ENCODE peak calls at places on chromosomes 12 and 14, in four cellular contexts. N, V, F and B are unnamed samples.

GRCh38 chr12:101855364-101855884 is 22.0 kb upstream of the DRAM1 start:
- DNase-seq in V (peak), F (no peak), N (peak), B (no peak)

GRCh38 chr12:86787419-86787818 is 531.2 kb upstream of the MGAT4C start:
- DNase-seq in V (no peak), N (no peak), F (no peak), B (no peak)

GRCh38 chr12:80033457-80033856 is 65.9 kb upstream of the OTOGL start:
- DNase-seq in V (peak), F (no peak), N (peak), B (no peak)

GRCh38 chr12:124684496-124684895 is 117.1 kb upstream of the NCOR2 start:
- DNase-seq in N (peak), F (no peak), V (peak), B (peak)

GRCh38 chr12:18250313-18250916 is 10.9 kb upstream of the PIK3C2G start:
- DNase-seq in F (no peak), V (peak), N (peak), B (peak)

GRCh38 chr12:42504049-42504448 is 85.5 kb downstream of the PRICKLE1 start:
- DNase-seq in V (peak), N (peak), F (no peak), B (no peak)

GRCh38 chr12:130357729-130358330 is 20.1 kb downstream of the PIWIL1 start:
- DNase-seq in V (no peak), N (no peak), F (no peak), B (peak)

GRCh38 chr12:21831671-21832357 is 57.3 kb upstream of the KCNJ8 start:
- DNase-seq in V (no peak), F (no peak), N (peak), B (no peak)

GRCh38 chr12:7061596-7061995 is 1.1 kb downstream of the C1S start:
- DNase-seq in F (no peak), N (no peak), V (no peak), B (no peak)

GRCh38 chr14:101120636-101121398 is 217.3 kb upstream of the RTL1 start:
- DNase-seq in F (peak), V (no peak), N (no peak), B (peak)

GRCh38 chr14:70755655-70756054 is 53.7 kb downstream of the MAP3K9 start:
- DNase-seq in F (no peak), N (no peak), V (no peak), B (no peak)

GRCh38 chr12:92844147-92844763 is 84.8 kb downstream of the EEA1 start:
- DNase-seq in N (peak), F (no peak), V (no peak), B (no peak)

GRCh38 chr14:24542346-24542936 is 33.6 kb downstream of the CTSG start:
- DNase-seq in V (no peak), N (peak), F (no peak), B (no peak)

GRCh38 chr12:45669093-45669492 is 60.4 kb upstream of the ARID2 start:
- DNase-seq in F (no peak), V (peak), N (peak), B (no peak)

GRCh38 chr12:39736406-39736805 is 116.8 kb upstream of the ABCD2 start:
- DNase-seq in V (no peak), N (no peak), F (no peak), B (no peak)

GRCh38 chr12:4118601-4119156 is 154.9 kb upstream of the CCND2 start:
- DNase-seq in F (peak), N (no peak), V (no peak), B (no peak)

GRCh38 chr14:63677891-63678379 is 36.3 kb upstream of the WDR89 start:
- DNase-seq in V (peak), N (peak), F (no peak), B (peak)

GRCh38 chr12:14256555-14257169 is 108.8 kb upstream of the ATF7IP start:
- DNase-seq in F (peak), N (peak), V (peak), B (peak)

GRCh38 chr12:111754671-111755070 is 12.1 kb upstream of the ALDH2 start:
- DNase-seq in V (no peak), N (no peak), F (no peak), B (no peak)

GRCh38 chr14:74512431-74512830 is 18.9 kb downstream of the ISCA2 start:
- DNase-seq in N (no peak), V (no peak), F (peak), B (no peak)

GRCh38 chr14:35001624-35002023 is 18.8 kb downstream of the SRP54 start:
- DNase-seq in N (no peak), F (no peak), V (no peak), B (no peak)

GRCh38 chr14:106488293-106488692 is 961.9 kb downstream of the TMEM121 start:
- DNase-seq in V (no peak), N (no peak), F (no peak), B (no peak)

GRCh38 chr12:95633049-95633545 is 81.8 kb upstream of the USP44 start:
- DNase-seq in V (peak), F (no peak), N (peak), B (peak)

GRCh38 chr12:48998497-48999353 is 450 bp downstream of the DDN start:
- DNase-seq in V (peak), F (peak), N (peak), B (peak)

GRCh38 chr12:29073631-29074239 is 75.3 kb upstream of the FAR2 start:
- DNase-seq in N (peak), V (peak), F (no peak), B (peak)

GRCh38 chr12:100827901-100828520 is 33.4 kb downstream of the ANO4 start:
- DNase-seq in N (peak), V (peak), F (no peak), B (peak)

DNA sequence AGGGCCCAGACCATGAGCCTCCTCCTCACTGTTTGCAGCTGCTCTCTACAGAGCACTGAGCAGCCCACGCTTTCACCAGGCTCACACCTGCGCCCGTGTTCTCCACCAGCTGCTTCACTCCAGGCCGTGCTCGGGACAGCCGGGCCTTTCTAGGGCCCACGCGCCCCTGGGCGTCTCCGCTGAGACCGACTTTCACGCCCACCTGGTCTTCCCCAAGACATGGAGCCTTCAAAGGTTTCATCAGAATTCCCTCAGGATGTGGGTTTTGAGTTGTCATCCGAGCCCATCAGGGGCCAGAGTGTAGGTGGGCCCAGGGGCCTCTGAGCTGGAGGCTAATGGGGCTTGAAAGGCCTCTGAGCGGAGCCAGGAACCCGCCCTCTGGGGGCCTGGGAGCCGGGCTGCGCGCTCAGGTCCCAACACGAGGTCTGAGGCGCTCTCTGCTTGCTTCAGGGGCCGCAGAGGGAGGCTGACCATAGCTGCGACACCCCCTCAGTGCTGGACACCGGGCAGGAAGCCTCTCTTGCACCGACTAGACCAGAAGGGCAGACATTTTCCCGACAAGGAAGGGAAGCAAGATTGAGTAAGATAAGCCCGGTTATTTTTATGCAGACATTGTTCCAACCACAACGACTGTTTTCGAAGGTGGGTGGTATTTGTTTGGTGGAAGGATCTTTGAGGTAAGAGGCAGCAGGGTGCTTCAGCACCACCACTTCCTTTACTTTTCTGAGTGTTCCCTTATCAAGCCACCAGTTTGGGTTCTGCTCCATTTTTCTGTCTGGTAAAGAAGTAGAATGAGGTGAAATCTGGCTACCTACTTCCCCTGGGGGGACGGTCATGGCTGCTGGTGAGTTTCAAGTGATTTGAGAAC is 125.0 kb upstream of the FUT8 start:
- DNase-seq in N (no peak), F (peak), V (no peak), B (no peak)
- H2AFZ ChIP-seq in N (no peak), F (peak), V (no peak), B (peak)

DNA sequence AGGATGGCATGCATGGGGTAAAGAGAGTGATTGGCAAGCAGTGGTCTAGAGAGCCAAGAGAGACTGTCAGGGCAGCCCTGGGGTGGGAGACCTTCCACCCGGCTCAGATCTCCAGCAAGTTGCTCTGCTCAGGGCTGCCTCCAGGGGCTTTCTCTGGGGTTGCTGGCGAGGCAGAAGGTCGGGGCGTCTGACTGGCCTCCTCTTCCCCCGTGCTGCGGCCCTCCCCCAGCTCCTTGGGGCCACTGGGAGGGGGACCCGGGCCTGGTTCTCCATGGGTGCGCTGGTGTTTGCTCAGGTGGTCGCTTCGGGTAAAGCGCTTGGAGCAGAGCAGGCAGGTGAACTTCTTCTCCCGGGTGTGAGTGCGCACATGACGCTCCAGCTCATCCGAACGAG is 6.6 kb upstream of the AAAS start:
- DNase-seq in F (peak), N (no peak), V (no peak), B (no peak)
- H4K8ac ChIP-seq in F (no peak), N (no peak), V (no peak), B (no peak)

GRCh38 chr12:5944688-5945070 is 380 bp downstream of the ANO2 start:
- DNase-seq in V (no peak), F (no peak), N (no peak), B (peak)
- H4K91ac ChIP-seq in V (no peak), F (no peak), N (no peak), B (peak)

DNA sequence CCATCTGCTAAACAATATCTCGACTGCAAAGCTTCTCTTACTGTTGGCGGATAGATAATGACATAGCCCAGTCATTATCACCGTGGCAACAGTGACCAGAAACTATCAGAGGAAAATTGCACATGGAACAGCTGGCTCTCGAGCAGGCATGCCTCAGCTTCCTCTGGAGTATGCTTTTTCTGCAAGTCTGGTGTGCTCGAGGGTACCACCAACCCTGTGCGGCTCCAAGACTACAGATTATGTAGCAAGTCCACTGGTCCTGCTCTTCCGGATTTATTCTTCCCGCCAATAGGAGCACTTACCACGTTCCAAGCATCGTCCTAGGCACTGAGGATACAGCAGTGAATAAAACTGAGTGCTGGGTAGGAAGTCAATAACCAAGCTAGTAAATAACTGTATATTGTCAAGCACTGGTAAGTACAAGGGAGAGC is 1.4 kb upstream of the GLRX5 start:
- DNase-seq in V (peak), N (peak), F (no peak), B (peak)
- H2AFZ ChIP-seq in V (no peak), N (peak), F (no peak), B (no peak)

GRCh38 chr14:104751539-104752337 is 1.2 kb upstream of the SIVA1 start:
- DNase-seq in F (no peak), V (no peak), N (no peak), B (no peak)
- H4K8ac ChIP-seq in F (no peak), V (peak), N (peak), B (peak)

DNA sequence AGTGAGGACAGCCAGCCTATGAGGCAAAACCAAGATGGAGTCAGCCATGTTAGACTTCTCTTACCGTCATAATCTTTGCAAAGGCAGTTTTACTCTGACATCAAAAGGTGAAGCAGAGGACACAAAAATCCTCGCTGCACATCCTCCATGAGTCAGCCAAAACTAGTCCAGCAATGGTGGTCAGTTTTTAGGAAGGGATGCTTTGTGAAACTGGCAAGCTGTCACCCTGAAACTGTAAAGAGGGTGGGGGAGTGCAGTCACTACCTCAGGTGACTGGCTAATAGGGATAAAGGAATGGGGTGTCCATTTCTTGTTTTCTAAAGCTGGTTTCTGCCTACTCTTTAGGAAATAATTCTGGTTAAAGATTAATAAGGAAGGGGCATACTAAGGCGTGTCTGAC is 5.4 kb upstream of the CIPC start:
- DNase-seq in V (no peak), N (no peak), F (no peak), B (no peak)
- H4K91ac ChIP-seq in V (no peak), N (no peak), F (no peak), B (no peak)

GRCh38 chr12:123120452-123121166 is 30.3 kb downstream of the PITPNM2 start:
- DNase-seq in N (no peak), V (no peak), F (no peak), B (peak)

GRCh38 chr12:123121670-123122069 is 29.2 kb downstream of the PITPNM2 start:
- DNase-seq in N (no peak), F (no peak), V (no peak), B (peak)

GRCh38 chr12:123119808-123120207 is 31.1 kb downstream of the PITPNM2 start:
- DNase-seq in V (no peak), N (no peak), F (no peak), B (peak)

GRCh38 chr12:123126294-123127144 is 24.4 kb downstream of the PITPNM2 start:
- DNase-seq in N (peak), F (no peak), V (peak), B (peak)

DNA sequence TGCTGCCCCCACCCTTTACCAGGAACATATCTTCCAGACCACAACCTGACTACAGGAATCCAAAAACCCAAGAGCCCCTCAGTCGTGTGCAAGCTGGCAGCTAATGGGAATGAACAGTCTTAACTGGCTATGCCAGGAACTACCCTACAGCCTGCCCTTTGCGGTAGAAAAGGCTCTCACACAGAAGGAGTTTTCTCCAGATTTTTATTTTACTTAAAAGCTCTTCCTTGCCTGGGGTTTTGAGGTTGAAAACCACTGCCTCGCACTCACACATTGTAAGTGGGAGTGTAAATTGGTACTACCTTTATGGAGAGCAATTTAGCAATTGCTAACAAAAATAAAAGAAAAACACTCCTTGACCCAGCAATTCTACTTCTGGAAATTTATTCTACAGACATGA is 28.2 kb downstream of the PITPNM2 start:
- DNase-seq in V (no peak), N (no peak), F (no peak), B (no peak)
- H2AFZ ChIP-seq in V (no peak), N (no peak), F (no peak), B (no peak)